ENCODE peak calls at places on chromosomes 11 and 22, in six cellular contexts. Z, L, X, K, B and O are unnamed samples.

GRCh38 chr11:102527041-102527440 is 3.5 kb downstream of the MMP7 start:
- DNase-seq in Z (no peak), L (no peak), X (no peak), K (no peak), B (no peak), O (no peak)

GRCh38 chr22:40631925-40632324 is 4.6 kb downstream of the MRTFA start:
- DNase-seq in Z (no peak), L (no peak), X (no peak), K (no peak), B (no peak), O (no peak)

GRCh38 chr22:41286639-41287091 is 678 bp upstream of the RANGAP1 start:
- DNase-seq in Z (no peak), L (peak), X (peak), K (no peak), B (peak), O (peak)

GRCh38 chr11:69949327-69949726 is 128.8 kb upstream of the ANO1 start:
- DNase-seq in Z (peak), L (no peak), X (no peak), K (no peak), B (peak), O (peak)

GRCh38 chr11:70145025-70145529 is 58.0 kb upstream of the FADD start:
- DNase-seq in Z (no peak), L (no peak), X (no peak), K (no peak), B (no peak), O (no peak)

GRCh38 chr11:113419426-113420003 is 31.9 kb downstream of the ANKK1 start:
- DNase-seq in Z (no peak), L (no peak), X (no peak), K (no peak), B (no peak), O (no peak)

GRCh38 chr11:86160546-86161149 is 83.9 kb upstream of the EED start:
- DNase-seq in Z (no peak), L (no peak), X (peak), K (no peak), B (no peak), O (no peak)

GRCh38 chr11:63841554-63841953 is 2.6 kb downstream of the MARK2 start:
- DNase-seq in Z (no peak), L (no peak), X (no peak), K (no peak), B (peak), O (no peak)

GRCh38 chr11:19209617-19210016 is 7.8 kb upstream of the CSRP3 start:
- DNase-seq in Z (no peak), L (no peak), X (no peak), K (no peak), B (peak), O (no peak)

GRCh38 chr11:47430524-47430923 is 4.3 kb upstream of the PSMC3 start:
- DNase-seq in Z (no peak), L (no peak), X (no peak), K (no peak), B (no peak), O (no peak)

GRCh38 chr11:114197799-114198500 is 98.2 kb upstream of the NNMT start:
- DNase-seq in Z (no peak), L (no peak), X (no peak), K (peak), B (peak), O (peak)

GRCh38 chr11:86068138-86068861 is 584 bp downstream of the PICALM start:
- DNase-seq in Z (peak), L (peak), X (peak), K (peak), B (peak), O (peak)

GRCh38 chr11:65870706-65871681 is 1.6 kb downstream of the EFEMP2 start:
- DNase-seq in Z (no peak), L (no peak), X (no peak), K (peak), B (no peak), O (no peak)

GRCh38 chr22:17131686-17132085 is 10.5 kb upstream of the TMEM121B start:
- DNase-seq in Z (no peak), L (no peak), X (no peak), K (no peak), B (no peak), O (no peak)

DNA sequence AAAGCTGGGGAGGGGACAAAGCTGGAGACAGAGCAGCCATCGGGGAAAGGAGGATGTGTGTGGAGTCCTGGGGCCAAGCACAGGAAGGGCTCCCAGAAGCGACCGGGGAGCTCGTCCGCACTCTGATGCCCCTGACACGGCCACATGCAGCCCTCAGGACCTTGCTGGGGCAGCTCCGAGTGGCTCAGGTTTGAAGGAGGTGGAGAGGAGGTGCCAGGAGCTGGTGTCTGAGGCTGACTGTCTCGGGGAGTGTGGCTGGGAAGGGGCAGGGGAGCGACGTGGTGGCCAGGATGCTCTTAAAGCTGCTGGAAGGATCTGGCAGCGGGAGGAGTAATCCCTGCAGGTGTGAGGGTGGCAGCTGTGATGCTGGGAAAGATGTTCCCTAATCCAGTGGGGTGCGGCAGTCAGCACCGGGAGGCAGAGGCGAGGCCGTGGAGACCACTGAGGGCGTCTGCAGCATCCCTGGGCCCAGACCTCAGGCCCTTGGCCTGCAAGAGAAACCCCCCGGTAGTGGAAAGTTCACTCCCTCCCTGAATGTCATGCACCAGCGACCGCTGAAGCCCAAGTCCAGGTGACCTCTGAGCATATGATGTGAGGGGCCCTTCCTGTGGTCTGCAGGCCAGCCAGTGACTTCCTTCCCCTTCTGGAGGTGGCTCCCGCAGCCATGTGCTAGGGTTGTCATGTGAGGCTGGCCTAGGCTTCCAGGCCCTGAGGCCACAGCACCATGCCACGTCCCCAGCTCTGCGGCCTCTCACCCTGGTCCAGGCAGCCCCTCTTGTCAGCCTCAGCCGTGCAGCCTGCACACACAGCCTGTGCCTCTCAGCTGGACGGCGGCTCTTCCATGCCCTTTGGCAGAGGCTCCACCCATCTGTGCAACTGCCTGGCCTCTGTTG is 17.2 kb upstream of the CTSD start:
- DNase-seq in Z (no peak), L (peak), X (no peak), K (peak), B (no peak), O (no peak)
- H3K27ac ChIP-seq in Z (peak), L (peak), X (no peak), K (no peak), B (no peak), O (no peak)

GRCh38 chr22:24141586-24141985 is 39.7 kb upstream of the SUSD2 start:
- DNase-seq in Z (no peak), L (no peak), X (peak), K (no peak), B (no peak), O (no peak)
- H3K27ac ChIP-seq in Z (no peak), L (no peak), X (peak), K (no peak), B (no peak), O (no peak)

GRCh38 chr11:1779034-1779805 is 15.5 kb upstream of the CTSD start:
- DNase-seq in Z (no peak), L (peak), X (no peak), K (peak), B (no peak), O (no peak)

GRCh38 chr11:1782026-1782696 is 18.4 kb upstream of the CTSD start:
- DNase-seq in Z (no peak), L (peak), X (no peak), K (no peak), B (no peak), O (peak)

GRCh38 chr11:1781593-1781975 is 17.9 kb upstream of the CTSD start:
- DNase-seq in Z (no peak), L (peak), X (no peak), K (peak), B (no peak), O (no peak)

GRCh38 chr11:1778141-1778911 is 14.6 kb upstream of the CTSD start:
- DNase-seq in Z (no peak), L (peak), X (no peak), K (peak), B (no peak), O (no peak)

GRCh38 chr11:1779806-1780699 is 16.3 kb upstream of the CTSD start:
- DNase-seq in Z (no peak), L (peak), X (no peak), K (peak), B (no peak), O (no peak)
- H3K27ac ChIP-seq in Z (peak), L (no peak), X (no peak), K (no peak), B (no peak), O (no peak)

DNA sequence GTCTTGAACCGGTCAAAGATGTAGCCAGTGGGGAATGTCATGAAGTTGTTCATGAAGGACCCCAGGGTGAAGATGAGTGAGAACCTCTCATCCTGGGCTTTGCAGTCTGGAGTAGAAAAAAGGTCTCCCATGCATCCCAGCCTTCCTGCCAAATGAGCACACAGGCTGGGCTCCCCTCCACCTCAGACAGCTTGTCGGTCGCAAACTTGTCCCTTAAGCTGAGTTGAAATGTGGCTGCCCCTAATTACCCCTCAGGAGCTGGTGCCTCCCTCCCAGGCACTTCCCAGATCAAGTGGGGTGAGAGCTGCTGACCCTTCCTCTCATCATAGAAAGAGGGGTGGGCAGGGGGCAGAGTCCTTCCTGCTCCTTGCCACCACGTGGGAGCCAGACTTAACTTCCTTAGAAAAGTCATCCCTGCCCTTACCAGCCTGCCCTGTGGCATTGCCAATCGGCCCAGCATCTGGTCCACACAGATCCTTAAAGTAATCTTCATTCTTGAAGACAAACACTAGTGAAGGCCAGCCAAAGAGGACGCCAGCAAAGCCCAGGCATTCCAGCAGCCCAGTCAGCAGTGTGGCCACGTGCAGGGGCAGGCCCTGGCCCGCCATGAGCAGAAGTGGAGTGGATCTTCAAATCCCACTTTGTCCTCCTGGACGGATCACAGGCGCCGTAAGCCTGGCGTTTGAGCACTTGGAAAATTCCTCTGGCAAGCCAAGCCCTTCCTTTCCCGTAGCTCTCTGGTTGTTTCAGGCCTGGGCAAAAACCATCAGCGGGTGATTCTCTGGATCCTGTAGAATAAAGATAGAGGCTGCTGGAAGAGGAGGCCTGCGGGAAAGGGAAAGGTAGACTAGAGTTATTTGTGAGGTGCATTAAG is 1.1 kb downstream of the SLC43A3 start:
- DNase-seq in Z (no peak), L (no peak), X (peak), K (no peak), B (peak), O (peak)
- H3K27ac ChIP-seq in Z (peak), L (peak), X (peak), K (peak), B (no peak), O (no peak)

GRCh38 chr22:37635157-37635556 is 4.3 kb upstream of the SH3BP1 start:
- DNase-seq in Z (no peak), L (no peak), X (no peak), K (no peak), B (no peak), O (no peak)
- H3K27ac ChIP-seq in Z (no peak), L (peak), X (peak), K (no peak), B (peak), O (no peak)

GRCh38 chr11:28757725-28758515 is 649.7 kb downstream of the METTL15 start:
- DNase-seq in Z (peak), L (no peak), X (no peak), K (no peak), B (peak), O (no peak)
- H3K27ac ChIP-seq in Z (peak), L (no peak), X (no peak), K (no peak), B (no peak), O (no peak)

GRCh38 chr11:75878968-75879367 is 64.0 kb downstream of the UVRAG start:
- DNase-seq in Z (no peak), L (no peak), X (no peak), K (no peak), B (no peak), O (no peak)
- H3K27ac ChIP-seq in Z (no peak), L (no peak), X (no peak), K (no peak), B (no peak), O (no peak)

DNA sequence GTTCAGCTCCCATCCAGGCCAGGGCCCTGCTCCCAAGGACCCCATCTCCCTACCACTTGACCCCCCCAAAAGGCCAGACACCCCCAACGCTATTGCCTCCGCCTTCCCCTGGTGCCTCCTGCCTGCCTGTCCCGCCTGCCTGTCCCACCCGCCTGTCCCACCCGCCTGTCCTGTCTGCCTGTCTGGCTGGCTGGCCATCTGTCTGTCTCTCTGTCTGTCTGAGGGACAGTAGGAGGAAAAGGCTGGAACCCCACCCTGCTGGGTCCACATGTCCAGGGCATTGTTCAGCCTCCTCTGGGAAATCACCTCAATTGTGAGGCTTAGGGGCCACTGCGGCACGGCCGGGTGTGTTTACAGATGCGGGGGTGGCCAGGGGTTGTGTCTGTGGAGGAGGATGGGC is 25.3 kb upstream of the CBX7 start:
- DNase-seq in Z (no peak), L (no peak), X (no peak), K (no peak), B (no peak), O (no peak)
- H3K27ac ChIP-seq in Z (peak), L (peak), X (no peak), K (no peak), B (no peak), O (no peak)

GRCh38 chr11:68828155-68828931 is 13.4 kb downstream of the CPT1A start:
- DNase-seq in Z (no peak), L (no peak), X (no peak), K (no peak), B (no peak), O (no peak)
- H3K27ac ChIP-seq in Z (no peak), L (peak), X (no peak), K (peak), B (no peak), O (peak)

GRCh38 chr22:38566726-38567504 is 3.1 kb downstream of the DMC1 start:
- DNase-seq in Z (no peak), L (no peak), X (no peak), K (no peak), B (peak), O (no peak)
- H3K27ac ChIP-seq in Z (no peak), L (no peak), X (no peak), K (no peak), B (peak), O (no peak)